ENCODE peak calls at places on chromosomes 13 and 19, in seven cellular contexts. A is colonic mucosa, Z is ovary, C is A549, W is left ventricle myocardium inferior, X is neural progenitor cell, R is transverse colon. B is an unnamed sample.

GRCh38 chr13:86446311-86446710 is 647.1 kb upstream of the SLITRK6 start:
- DNase-seq in A (no peak), Z (no peak), C (peak; percentile 87), W (no peak), X (peak; percentile 33), R (no peak), B (peak; percentile 86)

GRCh38 chr13:111900390-111901180 is 166.4 kb upstream of the SOX1 start:
- DNase-seq in A (no peak), Z (no peak), C (no peak), W (no peak), X (no peak), R (no peak), B (no peak)

GRCh38 chr13:44172411-44172810 is 201.2 kb upstream of the SERP2 start:
- DNase-seq in A (no peak), Z (no peak), C (no peak), W (no peak), X (no peak), R (no peak), B (no peak)

GRCh38 chr13:64767054-64767453 is 2463.1 kb downstream of the PCDH9 start:
- DNase-seq in A (no peak), Z (no peak), C (no peak), W (no peak), X (no peak), R (no peak), B (no peak)

GRCh38 chr13:41547253-41548000 is 90.1 kb downstream of the RGCC start:
- DNase-seq in A (peak; percentile 16), Z (no peak), C (no peak), W (peak; percentile 66), X (no peak), R (no peak), B (no peak)

GRCh38 chr13:34833562-34834182 is 108.4 kb upstream of the NBEA start:
- DNase-seq in A (no peak), Z (no peak), C (peak; percentile 29), W (no peak), X (peak; percentile 25), R (no peak), B (peak; percentile 18)

GRCh38 chr13:73647417-73647816 is 486.8 kb downstream of the KLF12 start:
- DNase-seq in A (no peak), Z (no peak), C (no peak), W (no peak), X (no peak), R (no peak), B (no peak)

GRCh38 chr19:1063030-1063908 is 3.7 kb upstream of the ARHGAP45 start:
- DNase-seq in A (peak; percentile 37), Z (no peak), C (peak; percentile 77), W (no peak), X (no peak), R (no peak), B (no peak)

GRCh38 chr19:10339380-10339960 is at the start of gene ICAM3:
- DNase-seq in A (peak; percentile 33), Z (no peak), C (no peak), W (peak; percentile 32), X (no peak), R (peak; percentile 58), B (no peak)

GRCh38 chr19:480016-480855 is 16.1 kb upstream of the MADCAM1 start:
- DNase-seq in A (peak; percentile 78), Z (no peak), C (peak; percentile 70), W (peak; percentile 88), X (peak; percentile 84), R (peak; percentile 77), B (no peak)

GRCh38 chr13:72839831-72840426 is 58.0 kb downstream of the PIBF1 start:
- DNase-seq in A (peak; percentile 78), Z (no peak), C (peak; percentile 60), W (peak; percentile 17), X (peak; percentile 63), R (peak; percentile 79), B (peak; percentile 16)

GRCh38 chr13:29513981-29514719 is 81.3 kb downstream of the SLC7A1 start:
- DNase-seq in A (no peak), Z (no peak), C (no peak), W (no peak), X (no peak), R (no peak), B (no peak)

GRCh38 chr19:3036119-3036794 is 7.2 kb upstream of the TLE2 start:
- DNase-seq in A (peak; percentile 94), Z (peak; percentile 96), C (peak; percentile 90), W (peak; percentile 95), X (peak; percentile 99), R (peak; percentile 96), B (peak; percentile 79)

GRCh38 chr19:48421548-48421947 is 24.2 kb upstream of the GRWD1 start:
- DNase-seq in A (no peak), Z (no peak), C (no peak), W (no peak), X (no peak), R (no peak), B (no peak)

GRCh38 chr13:110306960-110307696 is at the start of the genes COL4A1 and COL4A2:
- DNase-seq in A (peak; percentile 54), Z (peak; percentile 89), C (peak; percentile 49), W (peak; percentile 87), X (peak; percentile 91), R (peak; percentile 61), B (peak; percentile 66)

GRCh38 chr19:47687906-47688305 is 25.3 kb upstream of the EHD2 start:
- DNase-seq in A (no peak), Z (no peak), C (no peak), W (no peak), X (no peak), R (no peak), B (no peak)

GRCh38 chr19:13055213-13056051 is 47.2 kb downstream of the LYL1 start:
- DNase-seq in A (no peak), Z (peak; percentile 93), C (no peak), W (peak; percentile 84), X (peak; percentile 75), R (peak; percentile 54), B (peak; percentile 92)

GRCh38 chr19:56155124-56155687 is 14.1 kb downstream of the ZNF444 start:
- DNase-seq in A (no peak), Z (no peak), C (peak; percentile 31), W (no peak), X (peak; percentile 62), R (peak; percentile 33), B (no peak)

GRCh38 chr19:16623066-16623465 is 4.9 kb downstream of the MED26 start:
- DNase-seq in A (no peak), Z (no peak), C (no peak), W (no peak), X (no peak), R (no peak), B (no peak)
- H3K4me1 ChIP-seq in A (no peaks in the 10 kb centered on the region), Z (peaks cover 14% of the 10 kb centered on the region), C (peaks cover 9% of the 10 kb centered on the region), W (peaks cover 97% of the 10 kb centered on the region), X (peaks cover 6% of the 10 kb centered on the region), R (peaks cover 19% of the 10 kb centered on the region), B (peaks cover 9% of the 10 kb centered on the region)

GRCh38 chr13:83884141-83884540 is 1.9 kb upstream of the SLITRK1 start:
- DNase-seq in A (no peak), Z (no peak), C (no peak), W (no peak), X (no peak), R (no peak), B (no peak)

GRCh38 chr13:83881031-83881727 is 1.1 kb downstream of the SLITRK1 start:
- DNase-seq in A (no peak), Z (no peak), C (no peak), W (no peak), X (peak; percentile 8), R (no peak), B (no peak)

GRCh38 chr13:83883061-83883523 is 818 bp upstream of the SLITRK1 start:
- DNase-seq in A (no peak), Z (no peak), C (no peak), W (no peak), X (peak; percentile 58), R (no peak), B (no peak)

GRCh38 chr13:83881917-83882625 is at the start of gene SLITRK1:
- DNase-seq in A (no peak), Z (no peak), C (peak; percentile 17), W (no peak), X (peak; percentile 94), R (no peak), B (peak; percentile 60)

GRCh38 chr13:83882626-83882959 is 319 bp upstream of the SLITRK1 start:
- DNase-seq in A (no peak), Z (no peak), C (no peak), W (no peak), X (no peak), R (no peak), B (no peak)
- H3K4me3 ChIP-seq in A (no peak overlapping the region), Z (no peak overlapping the region), C (no peak overlapping the region), W (no peak overlapping the region), X (peak overlapping the region; percentile 65), R (no peak overlapping the region), B (peak overlapping the region; percentile 73)

DNA sequence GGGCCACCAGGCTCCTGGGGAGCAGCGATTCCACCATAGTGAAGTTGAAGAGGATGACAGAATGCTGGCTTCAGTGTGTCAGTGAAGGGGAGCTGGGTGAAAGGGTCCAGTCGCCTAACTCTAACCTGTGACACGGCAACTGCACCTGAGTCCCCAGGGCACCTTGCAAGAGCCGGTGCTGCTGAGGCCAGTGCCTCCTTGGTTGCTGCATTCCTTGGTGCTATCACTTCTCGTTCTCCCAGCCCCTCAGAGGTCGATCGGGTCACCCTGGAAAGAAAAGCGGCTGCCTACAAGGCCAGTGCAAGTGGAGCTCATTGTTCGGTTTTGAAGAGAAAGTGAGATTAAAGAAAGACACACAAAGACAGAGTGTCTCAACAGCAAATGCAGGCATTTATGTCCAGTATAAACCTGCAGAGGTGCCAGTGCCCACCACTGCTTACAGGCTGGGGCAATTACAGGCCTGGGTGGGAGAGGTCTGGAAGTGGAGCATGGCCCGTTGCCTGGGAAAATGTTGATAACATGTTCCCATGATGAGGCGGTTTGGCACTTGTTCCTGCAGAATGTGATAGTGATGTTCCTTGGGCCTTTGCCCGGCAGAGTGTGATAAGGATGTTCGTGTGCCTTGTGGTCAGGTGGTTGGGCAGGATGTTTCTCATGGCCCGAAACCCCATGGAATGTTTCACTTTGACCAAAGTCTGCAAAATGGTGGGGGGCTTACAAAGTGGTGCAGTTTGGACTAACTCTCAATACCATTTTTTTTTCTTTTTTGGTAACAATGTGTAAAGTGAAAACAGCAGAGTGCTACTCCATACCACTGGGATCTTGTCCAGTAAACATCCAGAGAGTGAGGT is 5.3 kb downstream of the FPR3 start:
- DNase-seq in A (no peak), Z (peak; percentile 96), C (no peak), W (peak; percentile 87), X (no peak), R (no peak), B (peak; percentile 68)
- H3K27ac ChIP-seq in A (peak overlapping the region; percentile 65), Z (peak overlapping the region; percentile 90), C (no peak overlapping the region), W (peak overlapping the region; percentile 97), X (no peak overlapping the region), R (peak overlapping the region; percentile 42), B (peak overlapping the region; percentile 47)

GRCh38 chr19:39144487-39145071 is 19.0 kb downstream of the PAK4 start:
- DNase-seq in A (peak; percentile 59), Z (no peak), C (no peak), W (no peak), X (peak; percentile 62), R (no peak), B (peak; percentile 36)
- H3K4me1 ChIP-seq in A (peaks cover 25% of the 10 kb centered on the region), Z (peaks cover 18% of the 10 kb centered on the region), C (peaks cover 29% of the 10 kb centered on the region), W (peaks cover 39% of the 10 kb centered on the region), X (peaks cover 43% of the 10 kb centered on the region), R (peaks cover 42% of the 10 kb centered on the region), B (peaks cover 7% of the 10 kb centered on the region)

DNA sequence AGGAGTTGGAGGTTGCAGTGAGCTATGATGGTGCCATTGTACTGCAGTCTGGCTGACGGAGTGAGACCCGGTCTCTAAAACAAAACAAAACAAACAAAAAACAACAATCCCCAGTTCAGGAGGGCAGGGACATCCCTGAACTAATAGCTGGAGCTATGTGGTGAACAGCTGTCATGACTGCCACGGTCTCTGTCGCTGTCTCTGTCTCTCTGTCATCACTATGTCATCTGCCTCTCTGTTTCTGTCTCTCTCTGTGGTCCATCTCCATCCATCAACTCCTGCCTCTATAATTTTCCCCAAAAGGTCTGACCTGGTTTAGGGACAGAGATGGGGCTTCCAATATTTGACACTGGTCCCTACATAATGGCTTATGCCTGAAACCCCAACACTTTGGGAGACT is 7.4 kb downstream of the ITPKC start:
- DNase-seq in A (no peak), Z (no peak), C (no peak), W (no peak), X (no peak), R (no peak), B (no peak)
- H3K4me3 ChIP-seq in A (no peak overlapping the region), Z (no peak overlapping the region), C (no peak overlapping the region), W (no peak overlapping the region), X (no peak overlapping the region), R (no peak overlapping the region), B (no peak overlapping the region)

B was measured in astrocyte.